ENCODE peak calls at places on chromosomes 5 and 9, in five cellular contexts. I is stimulated activated CD4-positive, alpha-beta T cell treated with anti-CD3 and anti-CD28 coated beads, Interleukin-2, amount 100 ng/mL, for 48 hours; M is H7; Y is COR-L47; J is NB4. R is an unnamed sample.

GRCh38 chr5:92332039-92332438 is 948.9 kb upstream of the ARRDC3 start:
- DNase-seq in I (no peak), M (no peak), Y (no peak), J (peak), R (no peak)

GRCh38 chr9:27523141-27523540 is 949 bp upstream of the IFNK start:
- DNase-seq in I (no peak), M (no peak), Y (no peak), J (no peak), R (no peak)

GRCh38 chr5:61687371-61687770 is 355.3 kb downstream of the ZSWIM6 start:
- DNase-seq in I (no peak), M (no peak), Y (no peak), J (no peak), R (no peak)

GRCh38 chr5:126509339-126509738 is 85.7 kb downstream of the ALDH7A1 start:
- DNase-seq in I (no peak), M (no peak), Y (no peak), J (no peak), R (no peak)

GRCh38 chr5:59542841-59543825 is 350.4 kb downstream of the PDE4D start:
- DNase-seq in I (no peak), M (no peak), Y (peak), J (no peak), R (peak)

GRCh38 chr5:530001-530400 is 5.8 kb upstream of the SLC9A3 start:
- DNase-seq in I (no peak), M (no peak), Y (no peak), J (peak), R (no peak)

GRCh38 chr9:93594041-93594756 is 17.8 kb downstream of the PHF2 start:
- DNase-seq in I (no peak), M (peak), Y (no peak), J (no peak), R (no peak)

GRCh38 chr5:1663186-1663585 is 136.5 kb downstream of the MRPL36 start:
- DNase-seq in I (no peak), M (peak), Y (no peak), J (no peak), R (no peak)

GRCh38 chr9:28051559-28051958 is 478.3 kb upstream of the C9orf72 start:
- DNase-seq in I (no peak), M (no peak), Y (no peak), J (no peak), R (peak)

GRCh38 chr9:90965911-90966290 is 164.3 kb downstream of the SYK start:
- DNase-seq in I (no peak), M (no peak), Y (peak), J (no peak), R (peak)